ENCODE peak calls at places on chromosomes 11 and 22, in six cellular contexts. One of them, this sample, is unnamed.

GRCh38 chr22:22721681-22722309 is 77.4 kb downstream of the GGTLC2 start:
- DNase-seq in SK-N-SH: no peak
- DNase-seq in GM12878: peak; percentile 55
- DNase-seq in H1: no peak
- DNase-seq in K562: no peak
- DNase-seq in HepG2: no peak
- DNase-seq in this sample: no peak

GRCh38 chr11:69292221-69292648 is 1.7 kb upstream of the MYEOV start:
- DNase-seq in K562: peak; percentile 80
- DNase-seq in HepG2: no peak
- DNase-seq in SK-N-SH: no peak
- DNase-seq in GM12878: no peak
- DNase-seq in H1: peak; percentile 84
- DNase-seq in this sample: no peak

GRCh38 chr11:3781423-3781822 is 15.9 kb downstream of the NUP98 start:
- DNase-seq in SK-N-SH: no peak
- DNase-seq in GM12878: no peak
- DNase-seq in H1: no peak
- DNase-seq in HepG2: no peak
- DNase-seq in K562: no peak
- DNase-seq in this sample: no peak

GRCh38 chr22:35991168-35991567 is 37.5 kb downstream of the RBFOX2 start:
- DNase-seq in H1: no peak
- DNase-seq in HepG2: no peak
- DNase-seq in GM12878: no peak
- DNase-seq in K562: no peak
- DNase-seq in SK-N-SH: no peak
- DNase-seq in this sample: no peak

GRCh38 chr11:110951041-110951440 is 238.8 kb upstream of the ARHGAP20 start:
- DNase-seq in H1: no peak
- DNase-seq in HepG2: no peak
- DNase-seq in SK-N-SH: no peak
- DNase-seq in GM12878: no peak
- DNase-seq in K562: no peak
- DNase-seq in this sample: no peak

GRCh38 chr11:8838248-8838647 is 72.7 kb upstream of the AKIP1 start:
- DNase-seq in GM12878: no peak
- DNase-seq in H1: no peak
- DNase-seq in SK-N-SH: no peak
- DNase-seq in HepG2: no peak
- DNase-seq in K562: no peak
- DNase-seq in this sample: no peak

GRCh38 chr11:91639359-91639758 is 585.3 kb upstream of the FAT3 start:
- DNase-seq in K562: no peak
- DNase-seq in H1: no peak
- DNase-seq in SK-N-SH: no peak
- DNase-seq in GM12878: no peak
- DNase-seq in HepG2: no peak
- DNase-seq in this sample: no peak

GRCh38 chr22:25845985-25846745 is 104.2 kb downstream of the MYO18B start:
- DNase-seq in K562: no peak
- DNase-seq in H1: peak; percentile 35
- DNase-seq in HepG2: no peak
- DNase-seq in SK-N-SH: no peak
- DNase-seq in GM12878: no peak
- DNase-seq in this sample: no peak

GRCh38 chr11:113014262-113014661 is 53.0 kb downstream of the NCAM1 start:
- DNase-seq in H1: no peak
- DNase-seq in SK-N-SH: peak; percentile 69
- DNase-seq in K562: no peak
- DNase-seq in GM12878: no peak
- DNase-seq in HepG2: no peak
- DNase-seq in this sample: no peak

GRCh38 chr11:121257976-121258375 is 34.6 kb upstream of the SC5D start:
- DNase-seq in H1: no peak
- DNase-seq in SK-N-SH: no peak
- DNase-seq in HepG2: no peak
- DNase-seq in K562: no peak
- DNase-seq in GM12878: no peak
- DNase-seq in this sample: no peak

GRCh38 chr11:27464155-27464759 is 8.3 kb downstream of the LGR4 start:
- DNase-seq in GM12878: no peak
- DNase-seq in SK-N-SH: no peak
- DNase-seq in K562: no peak
- DNase-seq in HepG2: no peak
- DNase-seq in H1: no peak
- DNase-seq in this sample: no peak

GRCh38 chr22:20499769-20500168 is 4.2 kb upstream of the KLHL22 start:
- DNase-seq in K562: no peak
- DNase-seq in SK-N-SH: no peak
- DNase-seq in GM12878: no peak
- DNase-seq in HepG2: no peak
- DNase-seq in H1: no peak
- DNase-seq in this sample: no peak

GRCh38 chr22:19983701-19984100 is 32.9 kb downstream of the ARVCF start:
- DNase-seq in SK-N-SH: no peak
- DNase-seq in GM12878: no peak
- DNase-seq in HepG2: no peak
- DNase-seq in K562: no peak
- DNase-seq in H1: no peak
- DNase-seq in this sample: no peak

GRCh38 chr11:66218846-66219620 is 49.4 kb upstream of the RAB1B start:
- DNase-seq in K562: no peak
- DNase-seq in GM12878: no peak
- DNase-seq in SK-N-SH: no peak
- DNase-seq in H1: no peak
- DNase-seq in HepG2: no peak
- DNase-seq in this sample: no peak

GRCh38 chr22:38766076-38766777 is 10.4 kb upstream of the SUN2 start:
- DNase-seq in K562: peak; percentile 45
- DNase-seq in GM12878: no peak
- DNase-seq in SK-N-SH: peak; percentile 77
- DNase-seq in HepG2: peak; percentile 74
- DNase-seq in H1: peak; percentile 89
- DNase-seq in this sample: peak; percentile 79

GRCh38 chr11:41379084-41379483 is 80.4 kb downstream of the LRRC4C start:
- DNase-seq in GM12878: no peak
- DNase-seq in K562: no peak
- DNase-seq in H1: no peak
- DNase-seq in HepG2: no peak
- DNase-seq in SK-N-SH: no peak
- DNase-seq in this sample: no peak

GRCh38 chr11:57512646-57513445 is 2.7 kb downstream of the SLC43A1 start:
- DNase-seq in HepG2: no peak
- DNase-seq in SK-N-SH: peak; percentile 39
- DNase-seq in K562: peak; percentile 60
- DNase-seq in GM12878: no peak
- DNase-seq in H1: no peak
- DNase-seq in this sample: no peak

GRCh38 chr11:33984682-33985389 is 66.7 kb upstream of the CAPRIN1 start:
- DNase-seq in H1: no peak
- DNase-seq in SK-N-SH: no peak
- DNase-seq in HepG2: no peak
- DNase-seq in K562: peak; percentile 48
- DNase-seq in GM12878: no peak
- DNase-seq in this sample: no peak

GRCh38 chr11:30282289-30282631 is 40.6 kb upstream of the ARL14EP start:
- DNase-seq in K562: no peak
- DNase-seq in H1: no peak
- DNase-seq in HepG2: no peak
- DNase-seq in SK-N-SH: no peak
- DNase-seq in GM12878: peak; percentile 17
- DNase-seq in this sample: no peak

GRCh38 chr22:37274380-37274862 is 7.9 kb upstream of the CYTH4 start:
- DNase-seq in GM12878: no peak
- DNase-seq in K562: no peak
- DNase-seq in HepG2: no peak
- DNase-seq in SK-N-SH: no peak
- DNase-seq in H1: no peak
- DNase-seq in this sample: no peak

GRCh38 chr11:45779602-45780001 is 25.3 kb upstream of the SLC35C1 start:
- DNase-seq in H1: no peak
- DNase-seq in GM12878: no peak
- DNase-seq in HepG2: no peak
- DNase-seq in SK-N-SH: no peak
- DNase-seq in K562: no peak
- DNase-seq in this sample: no peak

GRCh38 chr11:125182522-125182921 is 18.0 kb downstream of the PKNOX2 start:
- DNase-seq in SK-N-SH: no peak
- DNase-seq in GM12878: no peak
- DNase-seq in HepG2: no peak
- DNase-seq in H1: no peak
- DNase-seq in K562: no peak
- DNase-seq in this sample: no peak

GRCh38 chr22:35910013-35910860 is 118.4 kb downstream of the RBFOX2 start:
- DNase-seq in K562: no peak
- DNase-seq in HepG2: no peak
- DNase-seq in SK-N-SH: no peak
- DNase-seq in GM12878: no peak
- DNase-seq in H1: no peak
- DNase-seq in this sample: no peak

GRCh38 chr11:6681949-6682348 is 1.2 kb downstream of the MRPL17 start:
- DNase-seq in K562: peak; percentile 23
- DNase-seq in SK-N-SH: peak; percentile 12
- DNase-seq in GM12878: no peak
- DNase-seq in HepG2: no peak
- DNase-seq in H1: no peak
- DNase-seq in this sample: no peak

GRCh38 chr11:86274503-86274902 is 27.5 kb upstream of the HIKESHI start:
- DNase-seq in GM12878: no peak
- DNase-seq in H1: peak; percentile 58
- DNase-seq in SK-N-SH: peak; percentile 7
- DNase-seq in K562: peak; percentile 26
- DNase-seq in HepG2: peak; percentile 5
- DNase-seq in this sample: no peak
- TF ChIP-seq JUND in GM12878: no peak
- TF ChIP-seq JUND in H1: no peak
- TF ChIP-seq JUND in SK-N-SH: no peak
- TF ChIP-seq JUND in K562: no peak
- TF ChIP-seq JUND in HepG2: no peak
- TF ChIP-seq JUND in this sample: no peak

GRCh38 chr11:133072366-133072765 is 459.9 kb downstream of the OPCML start:
- DNase-seq in H1: no peak
- DNase-seq in GM12878: no peak
- DNase-seq in SK-N-SH: no peak
- DNase-seq in HepG2: no peak
- DNase-seq in K562: no peak
- DNase-seq in this sample: no peak
- H3K4me2 ChIP-seq in H1: no peak overlapping the region
- H3K4me2 ChIP-seq in GM12878: no peak overlapping the region
- H3K4me2 ChIP-seq in SK-N-SH: no peak overlapping the region
- H3K4me2 ChIP-seq in HepG2: no peak overlapping the region
- H3K4me2 ChIP-seq in K562: no peak overlapping the region
- H3K4me2 ChIP-seq in this sample: no peak overlapping the region

GRCh38 chr11:14974021-14974698 is 2.0 kb upstream of the CALCA start:
- DNase-seq in HepG2: no peak
- DNase-seq in SK-N-SH: peak; percentile 68
- DNase-seq in GM12878: no peak
- DNase-seq in K562: no peak
- DNase-seq in H1: peak; percentile 68
- DNase-seq in this sample: no peak

GRCh38 chr11:14972581-14973490 is 685 bp upstream of the CALCA start:
- DNase-seq in SK-N-SH: peak; percentile 37
- DNase-seq in K562: no peak
- DNase-seq in HepG2: no peak
- DNase-seq in GM12878: no peak
- DNase-seq in H1: no peak
- DNase-seq in this sample: no peak

GRCh38 chr11:14969922-14970323 is 2.2 kb downstream of the CALCA start:
- DNase-seq in SK-N-SH: peak; percentile 68
- DNase-seq in H1: peak; percentile 95
- DNase-seq in HepG2: peak; percentile 28
- DNase-seq in GM12878: no peak
- DNase-seq in K562: peak; percentile 37
- DNase-seq in this sample: peak; percentile 15

GRCh38 chr11:14973621-14974020 is 1.5 kb upstream of the CALCA start:
- DNase-seq in K562: no peak
- DNase-seq in GM12878: no peak
- DNase-seq in SK-N-SH: peak; percentile 65
- DNase-seq in H1: peak; percentile 63
- DNase-seq in HepG2: no peak
- DNase-seq in this sample: no peak

DNA sequence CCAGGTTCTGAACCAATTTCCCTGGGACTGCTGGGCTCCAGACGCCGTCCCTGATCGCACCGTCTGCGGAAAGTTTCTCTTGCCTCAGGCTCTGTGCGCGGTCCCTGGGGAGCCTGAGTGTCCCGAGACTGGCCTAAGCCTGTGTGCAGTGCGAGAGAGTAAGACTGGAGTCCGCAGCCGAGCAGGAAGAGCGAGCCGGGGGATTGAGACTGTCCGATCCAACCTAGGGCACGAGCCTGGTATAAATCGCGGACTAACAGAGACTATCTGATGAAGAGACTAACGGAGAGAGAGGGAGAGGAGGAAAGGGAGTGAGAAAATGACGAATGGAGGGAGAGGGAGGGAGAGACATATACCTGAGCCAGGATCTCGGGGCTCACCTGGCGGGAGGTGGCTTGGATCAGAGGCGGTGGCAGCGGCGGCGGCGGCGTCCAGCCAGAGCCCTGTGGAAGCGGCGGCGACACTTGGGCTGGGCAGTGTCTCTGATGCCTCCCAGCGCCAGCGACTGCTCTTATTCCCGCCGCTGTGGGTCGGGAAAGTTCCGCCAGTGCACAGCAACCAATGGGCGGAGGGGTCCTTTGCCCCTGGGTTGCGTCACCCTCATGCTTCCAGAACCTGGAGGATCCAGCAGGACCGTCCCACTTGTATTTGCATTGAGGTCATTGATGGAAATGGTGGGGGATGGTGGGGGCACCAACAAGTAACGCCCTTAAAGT is at the start of gene CALCA:
- DNase-seq in GM12878: no peak
- DNase-seq in H1: peak; percentile 55
- DNase-seq in SK-N-SH: peak; percentile 52
- DNase-seq in K562: no peak
- DNase-seq in HepG2: no peak
- DNase-seq in this sample: no peak
- TF ChIP-seq JUND in GM12878: no peak
- TF ChIP-seq JUND in H1: no peak
- TF ChIP-seq JUND in SK-N-SH: no peak
- TF ChIP-seq JUND in K562: no peak
- TF ChIP-seq JUND in HepG2: no peak
- TF ChIP-seq JUND in this sample: no peak

DNA sequence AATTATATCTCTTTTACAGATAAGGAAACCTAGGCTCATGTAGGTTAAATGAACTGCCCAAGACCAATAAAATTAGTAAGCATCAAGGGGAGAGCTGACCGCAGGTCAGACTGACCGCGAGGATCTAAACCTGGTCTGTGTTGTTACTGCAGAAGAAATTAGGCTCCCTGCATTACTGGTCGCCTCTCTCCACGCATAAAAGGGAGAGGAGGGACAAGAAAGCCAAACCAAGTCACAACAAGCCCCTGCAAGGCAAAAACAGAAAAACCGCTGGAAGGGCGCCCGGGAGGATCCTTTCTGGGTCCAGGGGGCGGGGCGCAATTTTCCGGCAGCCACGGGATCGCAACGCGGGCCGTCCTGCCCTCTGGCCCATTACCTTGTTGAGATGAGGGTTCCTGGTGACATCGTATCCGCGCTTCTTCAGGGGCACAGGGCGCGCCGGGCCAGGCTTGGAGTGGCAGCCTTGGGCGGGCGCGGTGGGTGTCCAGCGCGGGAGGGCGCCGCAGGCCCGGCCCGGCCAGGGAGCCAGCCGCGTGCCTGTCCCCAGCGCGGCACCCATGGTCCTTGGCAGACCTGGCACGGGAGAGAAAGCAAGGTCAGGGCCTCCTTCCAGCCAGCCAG is 920 bp downstream of the ME3 start:
- DNase-seq in K562: no peak
- DNase-seq in HepG2: no peak
- DNase-seq in H1: peak; percentile 66
- DNase-seq in SK-N-SH: no peak
- DNase-seq in GM12878: no peak
- DNase-seq in this sample: no peak
- H3K4me2 ChIP-seq in K562: no peak overlapping the region
- H3K4me2 ChIP-seq in HepG2: peak overlapping the region; percentile 79
- H3K4me2 ChIP-seq in H1: peak overlapping the region; percentile 99
- H3K4me2 ChIP-seq in SK-N-SH: peak overlapping the region; percentile 88
- H3K4me2 ChIP-seq in GM12878: peak overlapping the region; percentile 39
- H3K4me2 ChIP-seq in this sample: peak overlapping the region; percentile 67

This sample was measured in HCT116.